ENCODE peak calls at places on chromosomes 5 and 9, in eight cellular contexts. Y is left ventricle myocardium inferior; P is A549; B is fibroblast of villous mesenchyme; D is WTC11; R is kidney; N is GM12865; U is CD8-positive, alpha-beta T cell. I is an unnamed sample.

GRCh38 chr9:73701415-73702057 is 549.9 kb downstream of the ANXA1 start:
- DNase-seq in Y (no peak), P (no peak), B (no peak), D (no peak), R (no peak), N (no peak), U (no peak), I (no peak)

GRCh38 chr5:116583085-116583766 is 8.6 kb upstream of the SEMA6A start:
- DNase-seq in Y (no peak), P (no peak), B (no peak), D (no peak), R (no peak), N (no peak), U (no peak), I (no peak)

GRCh38 chr5:56327810-56328209 is 94.7 kb upstream of the ANKRD55 start:
- DNase-seq in Y (no peak), P (no peak), B (no peak), D (no peak), R (no peak), N (peak), U (no peak), I (no peak)

GRCh38 chr9:121551985-121552753 is 52.5 kb upstream of the GGTA1 start:
- DNase-seq in Y (no peak), P (no peak), B (no peak), D (no peak), R (no peak), N (no peak), U (no peak), I (no peak)

GRCh38 chr5:671459-672328 is 21.5 kb downstream of the TPPP start:
- DNase-seq in Y (peak), P (peak), B (peak), D (peak), R (peak), N (peak), U (peak), I (peak)

GRCh38 chr5:102554728-102555127 is 55.9 kb upstream of the SLCO6A1 start:
- DNase-seq in Y (no peak), P (no peak), B (no peak), D (no peak), R (no peak), N (peak), U (no peak), I (no peak)

GRCh38 chr9:72817413-72817812 is 135.4 kb downstream of the ALDH1A1 start:
- DNase-seq in Y (no peak), P (no peak), B (no peak), D (no peak), R (no peak), N (peak), U (no peak), I (no peak)

GRCh38 chr9:133051966-133052539 is 9.7 kb upstream of the CEL start:
- DNase-seq in Y (no peak), P (no peak), B (no peak), D (no peak), R (peak), N (no peak), U (no peak), I (no peak)

GRCh38 chr5:1728846-1729245 is 70.8 kb downstream of the MRPL36 start:
- DNase-seq in Y (no peak), P (no peak), B (no peak), D (no peak), R (peak), N (no peak), U (no peak), I (peak)

GRCh38 chr9:111399772-111400563 is 69.9 kb upstream of the OR2K2 start:
- DNase-seq in Y (no peak), P (peak), B (peak), D (peak), R (no peak), N (peak), U (no peak), I (peak)

GRCh38 chr9:27539479-27540441 is 10.1 kb upstream of the MOB3B start:
- DNase-seq in Y (no peak), P (no peak), B (peak), D (no peak), R (peak), N (peak), U (no peak), I (no peak)

GRCh38 chr5:133366438-133366837 is 245.9 kb downstream of the FSTL4 start:
- DNase-seq in Y (no peak), P (no peak), B (no peak), D (no peak), R (no peak), N (no peak), U (no peak), I (no peak)

GRCh38 chr9:109297899-109298298 is 23.0 kb downstream of the EPB41L4B start:
- DNase-seq in Y (no peak), P (no peak), B (peak), D (no peak), R (no peak), N (no peak), U (no peak), I (no peak)

GRCh38 chr5:157892974-157893373 is 34.0 kb upstream of the CLINT1 start:
- DNase-seq in Y (no peak), P (no peak), B (no peak), D (no peak), R (no peak), N (no peak), U (no peak), I (no peak)

GRCh38 chr9:114207034-114207815 is 51.9 kb downstream of the COL27A1 start:
- DNase-seq in Y (peak), P (no peak), B (peak), D (no peak), R (no peak), N (no peak), U (no peak), I (no peak)

GRCh38 chr5:43041669-43042175 is 1.6 kb upstream of the ANXA2R start:
- DNase-seq in Y (no peak), P (no peak), B (peak), D (peak), R (no peak), N (peak), U (no peak), I (peak)

GRCh38 chr5:176886336-176887251 is 12.6 kb downstream of the HK3 start:
- DNase-seq in Y (no peak), P (no peak), B (no peak), D (no peak), R (no peak), N (no peak), U (no peak), I (peak)

GRCh38 chr9:22147818-22148573 is 138.9 kb upstream of the CDKN2B start:
- DNase-seq in Y (no peak), P (no peak), B (peak), D (no peak), R (no peak), N (no peak), U (no peak), I (no peak)

GRCh38 chr5:172731286-172732073 is 39.5 kb downstream of the DUSP1 start:
- DNase-seq in Y (no peak), P (peak), B (no peak), D (no peak), R (peak), N (no peak), U (no peak), I (no peak)

GRCh38 chr5:14165375-14166091 is 22.4 kb downstream of the TRIO start:
- DNase-seq in Y (no peak), P (peak), B (peak), D (no peak), R (no peak), N (no peak), U (no peak), I (no peak)

GRCh38 chr9:129176786-129177442 is 1.1 kb downstream of the IER5L start:
- DNase-seq in Y (peak), P (no peak), B (peak), D (peak), R (peak), N (peak), U (no peak), I (peak)

GRCh38 chr5:116358911-116359418 is 215.7 kb downstream of the SEMA6A start:
- DNase-seq in Y (no peak), P (no peak), B (no peak), D (no peak), R (no peak), N (peak), U (no peak), I (no peak)

GRCh38 chr9:129919836-129920235 is 84.6 kb downstream of the USP20 start:
- DNase-seq in Y (no peak), P (no peak), B (no peak), D (no peak), R (no peak), N (no peak), U (no peak), I (no peak)

GRCh38 chr9:106868565-106868964 is 5.6 kb downstream of the ZNF462 start:
- DNase-seq in Y (no peak), P (no peak), B (no peak), D (no peak), R (no peak), N (no peak), U (no peak), I (no peak)

GRCh38 chr5:152551061-152551460 is 146.0 kb upstream of the NMUR2 start:
- DNase-seq in Y (no peak), P (no peak), B (no peak), D (no peak), R (no peak), N (no peak), U (no peak), I (no peak)

GRCh38 chr5:59222687-59223511 is 640.0 kb downstream of the RAB3C start:
- DNase-seq in Y (no peak), P (no peak), B (no peak), D (no peak), R (no peak), N (no peak), U (no peak), I (no peak)

GRCh38 chr5:132011561-132012384 is at the start of gene ACSL6:
- DNase-seq in Y (no peak), P (peak), B (no peak), D (peak), R (peak), N (no peak), U (peak), I (peak)

GRCh38 chr5:370311-370958 is 48.9 kb downstream of the AHRR start:
- DNase-seq in Y (no peak), P (no peak), B (no peak), D (peak), R (peak), N (no peak), U (no peak), I (no peak)

GRCh38 chr5:101561018-101561417 is 657.9 kb upstream of the ST8SIA4 start:
- DNase-seq in Y (no peak), P (no peak), B (no peak), D (no peak), R (no peak), N (no peak), U (no peak), I (no peak)

GRCh38 chr9:89426389-89426961 is 71.4 kb downstream of the SEMA4D start:
- DNase-seq in Y (no peak), P (no peak), B (no peak), D (no peak), R (peak), N (peak), U (no peak), I (no peak)

GRCh38 chr5:111829701-111830100 is 72.7 kb upstream of the NREP start:
- DNase-seq in Y (no peak), P (no peak), B (no peak), D (no peak), R (no peak), N (no peak), U (no peak), I (no peak)

GRCh38 chr9:68427216-68427994 is 71.0 kb downstream of the PGM5 start:
- DNase-seq in Y (no peak), P (no peak), B (no peak), D (no peak), R (no peak), N (no peak), U (no peak), I (no peak)

GRCh38 chr5:1255081-1255561 is 29.9 kb downstream of the SLC6A18 start:
- DNase-seq in Y (no peak), P (no peak), B (no peak), D (no peak), R (no peak), N (peak), U (peak), I (no peak)

GRCh38 chr9:83927591-83927990 is 6.4 kb upstream of the KIF27 start:
- DNase-seq in Y (no peak), P (no peak), B (no peak), D (no peak), R (no peak), N (no peak), U (no peak), I (no peak)

GRCh38 chr5:163695817-163696216 is 190.4 kb downstream of the MAT2B start:
- DNase-seq in Y (no peak), P (no peak), B (no peak), D (no peak), R (no peak), N (no peak), U (no peak), I (no peak)

GRCh38 chr5:105330185-105330584 is 1767.6 kb upstream of the NUDT12 start:
- DNase-seq in Y (no peak), P (no peak), B (no peak), D (no peak), R (no peak), N (no peak), U (no peak), I (no peak)

GRCh38 chr5:44974813-44975212 is 166.1 kb downstream of the MRPS30 start:
- DNase-seq in Y (no peak), P (no peak), B (no peak), D (no peak), R (no peak), N (no peak), U (no peak), I (no peak)

GRCh38 chr5:6788956-6789649 is 75.9 kb downstream of the TENT4A start:
- DNase-seq in Y (no peak), P (no peak), B (no peak), D (no peak), R (no peak), N (no peak), U (no peak), I (no peak)
- TF ChIP-seq CTCF in Y (no peak), P (no peak), B (peak), D (no peak), R (no peak), N (no peak), U (no peak), I (no peak)

GRCh38 chr5:177982956-177983355 is 13.1 kb downstream of the PROP1 start:
- DNase-seq in Y (no peak), P (no peak), B (no peak), D (no peak), R (no peak), N (no peak), U (no peak), I (no peak)

GRCh38 chr5:177980776-177981175 is 15.3 kb downstream of the PROP1 start:
- DNase-seq in Y (no peak), P (no peak), B (no peak), D (peak), R (no peak), N (no peak), U (no peak), I (no peak)

GRCh38 chr5:177981296-177982071 is 14.6 kb downstream of the PROP1 start:
- DNase-seq in Y (no peak), P (no peak), B (no peak), D (no peak), R (no peak), N (no peak), U (no peak), I (no peak)

GRCh38 chr5:177983763-177984564 is 12.1 kb downstream of the PROP1 start:
- DNase-seq in Y (no peak), P (no peak), B (no peak), D (peak), R (no peak), N (no peak), U (no peak), I (no peak)

DNA sequence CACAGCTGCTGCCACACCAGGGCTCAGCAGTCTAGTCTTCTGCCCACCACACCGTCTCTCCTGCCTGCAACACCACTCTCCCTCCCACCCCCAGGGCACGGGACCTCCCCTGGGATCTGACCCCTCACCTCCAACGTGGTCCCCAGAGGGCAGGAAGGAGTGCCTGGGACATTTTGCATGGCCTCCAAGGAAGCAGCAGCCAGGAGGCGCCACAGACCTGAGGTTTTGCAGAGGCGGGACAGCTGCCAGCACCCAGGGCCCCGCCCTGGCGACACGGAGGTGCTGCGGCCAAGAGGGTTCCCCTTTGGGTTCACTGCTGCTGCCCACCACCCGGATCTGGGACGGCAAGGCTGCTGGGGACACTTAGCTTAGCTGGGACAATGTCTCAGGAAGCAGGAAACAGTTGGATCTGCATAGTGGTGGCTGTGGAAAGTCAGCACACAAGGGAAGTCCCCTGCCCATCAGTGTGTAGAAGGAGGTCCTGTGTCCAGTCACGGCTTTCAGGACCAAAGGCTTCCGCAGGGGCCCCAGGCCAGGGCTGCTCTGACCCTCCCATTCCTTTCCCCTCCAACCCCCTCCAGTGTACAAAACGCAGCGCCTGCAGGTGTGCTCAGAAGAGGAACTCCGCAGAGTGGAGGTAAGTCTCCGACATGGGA is 13.8 kb downstream of the PROP1 start:
- DNase-seq in Y (no peak), P (peak), B (no peak), D (peak), R (no peak), N (peak), U (no peak), I (no peak)
- TF ChIP-seq CTCF in Y (no peak), P (peak), B (peak), D (peak), R (no peak), N (no peak), U (no peak), I (no peak)

GRCh38 chr9:104686081-104686480 is 8.2 kb upstream of the OR13D1 start:
- DNase-seq in Y (no peak), P (no peak), B (no peak), D (no peak), R (no peak), N (peak), U (no peak), I (no peak)

DNA sequence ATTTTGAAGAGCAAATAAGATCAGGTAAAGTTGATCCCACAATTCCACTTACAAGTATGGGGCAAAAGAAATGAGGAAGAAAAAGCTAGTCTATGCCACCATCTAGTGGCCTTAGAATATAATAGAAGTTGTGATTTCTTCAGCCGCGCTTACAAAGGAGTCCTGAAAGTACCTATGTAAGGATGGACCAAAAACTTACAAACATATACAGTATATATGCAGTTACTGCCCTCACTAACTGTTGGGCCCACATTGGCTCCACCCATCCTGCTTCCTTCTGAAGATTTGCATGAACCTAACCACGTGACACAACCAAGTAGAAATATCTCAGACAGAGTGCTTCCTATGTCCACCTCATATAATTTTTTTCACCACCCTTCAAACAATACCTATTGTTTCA is 11.7 kb upstream of the OR13D1 start:
- DNase-seq in Y (no peak), P (peak), B (peak), D (no peak), R (no peak), N (peak), U (no peak), I (no peak)
- TF ChIP-seq CTCF in Y (peak), P (peak), B (peak), D (peak), R (no peak), N (peak), U (peak), I (peak)

DNA sequence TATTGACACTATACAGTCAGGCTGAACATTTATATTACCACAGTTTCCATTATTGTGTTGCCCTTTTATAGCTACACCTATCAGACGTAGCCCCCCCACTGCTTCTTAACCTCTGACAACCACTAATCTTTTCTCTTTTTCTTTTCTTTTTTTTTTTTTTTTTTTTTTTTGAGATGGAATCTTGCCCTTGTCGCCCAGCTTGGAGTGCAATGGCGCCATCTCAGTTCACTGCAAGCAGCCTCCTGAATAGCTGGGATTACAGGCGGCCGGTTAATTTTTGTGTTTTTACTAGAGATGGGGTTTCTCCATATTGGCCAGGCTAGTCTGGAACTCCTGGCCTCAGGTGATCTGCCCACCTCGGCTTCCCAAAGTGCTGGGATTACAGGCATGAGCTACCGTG is 75.4 kb downstream of the UHRF2 start:
- DNase-seq in Y (no peak), P (no peak), B (no peak), D (peak), R (no peak), N (no peak), U (no peak), I (no peak)
- TF ChIP-seq CTCF in Y (no peak), P (no peak), B (peak), D (no peak), R (no peak), N (no peak), U (no peak), I (no peak)

GRCh38 chr5:89065919-89066318 is 182.9 kb upstream of the MEF2C start:
- DNase-seq in Y (no peak), P (no peak), B (no peak), D (no peak), R (no peak), N (peak), U (no peak), I (no peak)
- TF ChIP-seq CTCF in Y (no peak), P (no peak), B (no peak), D (no peak), R (no peak), N (no peak), U (no peak), I (no peak)

GRCh38 chr5:65663804-65664521 is 39.1 kb downstream of the SHLD3 start:
- DNase-seq in Y (no peak), P (peak), B (peak), D (no peak), R (no peak), N (no peak), U (no peak), I (peak)
- TF ChIP-seq CTCF in Y (peak), P (peak), B (peak), D (peak), R (peak), N (no peak), U (peak), I (peak)

GRCh38 chr5:104178066-104178465 is 615.5 kb upstream of the NUDT12 start:
- DNase-seq in Y (no peak), P (no peak), B (no peak), D (no peak), R (no peak), N (no peak), U (no peak), I (no peak)

GRCh38 chr5:104177651-104178050 is 615.1 kb upstream of the NUDT12 start:
- DNase-seq in Y (no peak), P (no peak), B (no peak), D (no peak), R (no peak), N (no peak), U (no peak), I (no peak)

GRCh38 chr5:104184264-104184663 is 621.7 kb upstream of the NUDT12 start:
- DNase-seq in Y (no peak), P (no peak), B (no peak), D (no peak), R (no peak), N (no peak), U (no peak), I (no peak)

GRCh38 chr5:104179057-104179456 is 616.5 kb upstream of the NUDT12 start:
- DNase-seq in Y (no peak), P (peak), B (peak), D (peak), R (no peak), N (peak), U (no peak), I (peak)
- TF ChIP-seq CTCF in Y (peak), P (peak), B (peak), D (peak), R (peak), N (peak), U (no peak), I (peak)